ENCODE peak calls at places on chromosomes 4 and X, in four cellular contexts. One of them, this sample, is unnamed.

GRCh38 chr4:3436798-3437581 is 4.8 kb upstream of the HGFAC start:
- DNase-seq in NCI-H2029 treated with DMSO at 0.1 percent for 48 hours: no peak
- DNase-seq in ureter: peak; percentile 85
- DNase-seq in T-helper 2 cell: peak; percentile 70
- DNase-seq in this sample: peak; percentile 62

GRCh38 chr4:30461218-30461617 is 259.0 kb upstream of the PCDH7 start:
- DNase-seq in ureter: no peak
- DNase-seq in NCI-H2029 treated with DMSO at 0.1 percent for 48 hours: no peak
- DNase-seq in T-helper 2 cell: no peak
- DNase-seq in this sample: no peak

GRCh38 chr4:20248155-20248558 is 3.5 kb upstream of the SLIT2 start:
- DNase-seq in ureter: no peak
- DNase-seq in T-helper 2 cell: no peak
- DNase-seq in NCI-H2029 treated with DMSO at 0.1 percent for 48 hours: peak; percentile 32
- DNase-seq in this sample: peak; percentile 6

GRCh38 chr4:78937837-78938236 is 1.4 kb downstream of the PAQR3 start:
- DNase-seq in T-helper 2 cell: no peak
- DNase-seq in ureter: no peak
- DNase-seq in NCI-H2029 treated with DMSO at 0.1 percent for 48 hours: no peak
- DNase-seq in this sample: no peak

GRCh38 chrX:30965751-30966150 is 76.7 kb upstream of the TAB3 start:
- DNase-seq in T-helper 2 cell: no peak
- DNase-seq in ureter: no peak
- DNase-seq in NCI-H2029 treated with DMSO at 0.1 percent for 48 hours: no peak
- DNase-seq in this sample: no peak

GRCh38 chr4:84498203-84499026 is 677 bp downstream of the NKX6-1 start:
- DNase-seq in ureter: no peak
- DNase-seq in T-helper 2 cell: peak; percentile 40
- DNase-seq in NCI-H2029 treated with DMSO at 0.1 percent for 48 hours: no peak
- DNase-seq in this sample: peak; percentile 22

GRCh38 chr4:20287246-20287645 is 35.5 kb downstream of the SLIT2 start:
- DNase-seq in ureter: no peak
- DNase-seq in T-helper 2 cell: no peak
- DNase-seq in NCI-H2029 treated with DMSO at 0.1 percent for 48 hours: no peak
- DNase-seq in this sample: no peak

GRCh38 chr4:29588615-29589014 is 1131.6 kb upstream of the PCDH7 start:
- DNase-seq in T-helper 2 cell: no peak
- DNase-seq in NCI-H2029 treated with DMSO at 0.1 percent for 48 hours: no peak
- DNase-seq in ureter: no peak
- DNase-seq in this sample: no peak

GRCh38 chr4:23717528-23718248 is 172.2 kb downstream of the PPARGC1A start:
- DNase-seq in NCI-H2029 treated with DMSO at 0.1 percent for 48 hours: no peak
- DNase-seq in T-helper 2 cell: peak; percentile 3
- DNase-seq in ureter: no peak
- DNase-seq in this sample: peak; percentile 1

GRCh38 chrX:79369871-79370270 is 2.7 kb upstream of the ITM2A start:
- DNase-seq in ureter: no peak
- DNase-seq in T-helper 2 cell: no peak
- DNase-seq in NCI-H2029 treated with DMSO at 0.1 percent for 48 hours: no peak
- DNase-seq in this sample: no peak

GRCh38 chr4:127781303-127782024 is 658 bp upstream of the HSPA4L start:
- DNase-seq in ureter: peak; percentile 44
- DNase-seq in T-helper 2 cell: peak; percentile 40
- DNase-seq in NCI-H2029 treated with DMSO at 0.1 percent for 48 hours: no peak
- DNase-seq in this sample: peak; percentile 80

GRCh38 chr4:46994007-46994405 is 625 bp upstream of the GABRA4 start:
- DNase-seq in ureter: no peak
- DNase-seq in NCI-H2029 treated with DMSO at 0.1 percent for 48 hours: no peak
- DNase-seq in T-helper 2 cell: peak; percentile 8
- DNase-seq in this sample: no peak

GRCh38 chr4:176587920-176588319 is 204.8 kb downstream of the VEGFC start:
- DNase-seq in T-helper 2 cell: no peak
- DNase-seq in ureter: no peak
- DNase-seq in NCI-H2029 treated with DMSO at 0.1 percent for 48 hours: no peak
- DNase-seq in this sample: no peak

GRCh38 chrX:77223046-77223445 is 224.1 kb upstream of the FGF16 start:
- DNase-seq in ureter: no peak
- DNase-seq in T-helper 2 cell: no peak
- DNase-seq in NCI-H2029 treated with DMSO at 0.1 percent for 48 hours: no peak
- DNase-seq in this sample: no peak

GRCh38 chr4:23903859-23904438 is 14.1 kb upstream of the PPARGC1A start:
- DNase-seq in NCI-H2029 treated with DMSO at 0.1 percent for 48 hours: peak; percentile 91
- DNase-seq in T-helper 2 cell: no peak
- DNase-seq in ureter: no peak
- DNase-seq in this sample: no peak

GRCh38 chrX:40368611-40369061 is 212.1 kb upstream of the ATP6AP2 start:
- DNase-seq in NCI-H2029 treated with DMSO at 0.1 percent for 48 hours: no peak
- DNase-seq in ureter: no peak
- DNase-seq in T-helper 2 cell: no peak
- DNase-seq in this sample: no peak

GRCh38 chr4:33425916-33426315 is 2705.7 kb downstream of the PCDH7 start:
- DNase-seq in NCI-H2029 treated with DMSO at 0.1 percent for 48 hours: no peak
- DNase-seq in ureter: no peak
- DNase-seq in T-helper 2 cell: no peak
- DNase-seq in this sample: no peak

GRCh38 chr4:17068396-17068795 is 170.0 kb upstream of the LDB2 start:
- DNase-seq in NCI-H2029 treated with DMSO at 0.1 percent for 48 hours: no peak
- DNase-seq in ureter: no peak
- DNase-seq in T-helper 2 cell: no peak
- DNase-seq in this sample: no peak

GRCh38 chrX:110317079-110317819 is 636 bp downstream of the AMMECR1 start:
- DNase-seq in T-helper 2 cell: peak; percentile 35
- DNase-seq in NCI-H2029 treated with DMSO at 0.1 percent for 48 hours: no peak
- DNase-seq in ureter: no peak
- DNase-seq in this sample: peak; percentile 69

This sample was measured in erythroblast.